ENCODE peak calls at places on chromosomes 11 and 22, in eight cellular contexts. One of them, this sample, is unnamed.

GRCh38 chr11:134905966-134906955 is 494.2 kb upstream of the B3GAT1 start:
- DNase-seq in HEK293T: no peak
- DNase-seq in effector CD4-positive, alpha-beta T cell: no peak
- DNase-seq in CD8-positive, alpha-beta memory T cell: no peak
- DNase-seq in lung microvascular endothelial cell: no peak
- DNase-seq in mucosa of gallbladder: no peak
- DNase-seq in aorta: no peak
- DNase-seq in COR-L47: peak
- DNase-seq in this sample: no peak

GRCh38 chr11:43315966-43316365 is 4.2 kb downstream of the API5 start:
- DNase-seq in HEK293T: no peak
- DNase-seq in COR-L47: no peak
- DNase-seq in aorta: no peak
- DNase-seq in mucosa of gallbladder: no peak
- DNase-seq in effector CD4-positive, alpha-beta T cell: no peak
- DNase-seq in lung microvascular endothelial cell: no peak
- DNase-seq in CD8-positive, alpha-beta memory T cell: no peak
- DNase-seq in this sample: no peak

GRCh38 chr11:71940561-71941219 is 11.8 kb downstream of the RNF121 start:
- DNase-seq in HEK293T: no peak
- DNase-seq in mucosa of gallbladder: no peak
- DNase-seq in aorta: no peak
- DNase-seq in lung microvascular endothelial cell: no peak
- DNase-seq in effector CD4-positive, alpha-beta T cell: no peak
- DNase-seq in CD8-positive, alpha-beta memory T cell: no peak
- DNase-seq in COR-L47: no peak
- DNase-seq in this sample: no peak

GRCh38 chr11:61963282-61964057 is 4.0 kb downstream of the FTH1 start:
- DNase-seq in HEK293T: no peak
- DNase-seq in lung microvascular endothelial cell: peak
- DNase-seq in mucosa of gallbladder: no peak
- DNase-seq in effector CD4-positive, alpha-beta T cell: no peak
- DNase-seq in CD8-positive, alpha-beta memory T cell: peak
- DNase-seq in aorta: peak
- DNase-seq in COR-L47: no peak
- DNase-seq in this sample: peak

GRCh38 chr11:123616505-123617198 is 37.8 kb downstream of the SCN3B start:
- DNase-seq in CD8-positive, alpha-beta memory T cell: no peak
- DNase-seq in lung microvascular endothelial cell: no peak
- DNase-seq in mucosa of gallbladder: peak
- DNase-seq in effector CD4-positive, alpha-beta T cell: no peak
- DNase-seq in HEK293T: no peak
- DNase-seq in aorta: no peak
- DNase-seq in COR-L47: no peak
- DNase-seq in this sample: peak

GRCh38 chr11:93510196-93510898 is 32.8 kb downstream of the SMCO4 start:
- DNase-seq in COR-L47: no peak
- DNase-seq in effector CD4-positive, alpha-beta T cell: no peak
- DNase-seq in HEK293T: no peak
- DNase-seq in aorta: no peak
- DNase-seq in mucosa of gallbladder: no peak
- DNase-seq in lung microvascular endothelial cell: no peak
- DNase-seq in CD8-positive, alpha-beta memory T cell: no peak
- DNase-seq in this sample: no peak

GRCh38 chr22:38700271-38700788 is 413 bp downstream of the JOSD1 start:
- DNase-seq in lung microvascular endothelial cell: no peak
- DNase-seq in aorta: peak
- DNase-seq in effector CD4-positive, alpha-beta T cell: no peak
- DNase-seq in mucosa of gallbladder: peak
- DNase-seq in HEK293T: no peak
- DNase-seq in COR-L47: no peak
- DNase-seq in CD8-positive, alpha-beta memory T cell: no peak
- DNase-seq in this sample: peak

GRCh38 chr11:129331217-129331616 is 44.4 kb upstream of the BARX2 start:
- DNase-seq in COR-L47: no peak
- DNase-seq in lung microvascular endothelial cell: no peak
- DNase-seq in aorta: no peak
- DNase-seq in CD8-positive, alpha-beta memory T cell: no peak
- DNase-seq in effector CD4-positive, alpha-beta T cell: no peak
- DNase-seq in HEK293T: no peak
- DNase-seq in mucosa of gallbladder: peak
- DNase-seq in this sample: no peak

GRCh38 chr11:7665473-7666291 is 7.6 kb downstream of the CYB5R2 start:
- DNase-seq in HEK293T: peak
- DNase-seq in COR-L47: peak
- DNase-seq in mucosa of gallbladder: peak
- DNase-seq in CD8-positive, alpha-beta memory T cell: peak
- DNase-seq in effector CD4-positive, alpha-beta T cell: peak
- DNase-seq in lung microvascular endothelial cell: peak
- DNase-seq in aorta: peak
- DNase-seq in this sample: peak

GRCh38 chr11:69114811-69115523 is 40.8 kb upstream of the SMIM38 start:
- DNase-seq in HEK293T: no peak
- DNase-seq in aorta: peak
- DNase-seq in COR-L47: no peak
- DNase-seq in mucosa of gallbladder: peak
- DNase-seq in effector CD4-positive, alpha-beta T cell: no peak
- DNase-seq in lung microvascular endothelial cell: no peak
- DNase-seq in CD8-positive, alpha-beta memory T cell: no peak
- DNase-seq in this sample: peak

GRCh38 chr22:28882545-28882877 is 861 bp upstream of the ZNRF3 start:
- DNase-seq in HEK293T: no peak
- DNase-seq in COR-L47: no peak
- DNase-seq in CD8-positive, alpha-beta memory T cell: no peak
- DNase-seq in aorta: no peak
- DNase-seq in effector CD4-positive, alpha-beta T cell: peak
- DNase-seq in lung microvascular endothelial cell: peak
- DNase-seq in mucosa of gallbladder: no peak
- DNase-seq in this sample: no peak

GRCh38 chr11:12019337-12019736 is 10.9 kb upstream of the DKK3 start:
- DNase-seq in mucosa of gallbladder: no peak
- DNase-seq in aorta: no peak
- DNase-seq in lung microvascular endothelial cell: peak
- DNase-seq in COR-L47: no peak
- DNase-seq in CD8-positive, alpha-beta memory T cell: no peak
- DNase-seq in HEK293T: no peak
- DNase-seq in effector CD4-positive, alpha-beta T cell: no peak
- DNase-seq in this sample: peak

GRCh38 chr11:15288801-15289342 is 174.1 kb downstream of the INSC start:
- DNase-seq in lung microvascular endothelial cell: no peak
- DNase-seq in mucosa of gallbladder: no peak
- DNase-seq in COR-L47: no peak
- DNase-seq in HEK293T: no peak
- DNase-seq in aorta: no peak
- DNase-seq in CD8-positive, alpha-beta memory T cell: no peak
- DNase-seq in effector CD4-positive, alpha-beta T cell: no peak
- DNase-seq in this sample: no peak

GRCh38 chr11:72899238-72899637 is 85.0 kb downstream of the ATG16L2 start:
- DNase-seq in lung microvascular endothelial cell: no peak
- DNase-seq in aorta: no peak
- DNase-seq in CD8-positive, alpha-beta memory T cell: no peak
- DNase-seq in COR-L47: no peak
- DNase-seq in HEK293T: no peak
- DNase-seq in effector CD4-positive, alpha-beta T cell: no peak
- DNase-seq in mucosa of gallbladder: no peak
- DNase-seq in this sample: no peak

GRCh38 chr11:107526197-107526596 is 39.3 kb downstream of the ALKBH8 start:
- DNase-seq in lung microvascular endothelial cell: no peak
- DNase-seq in COR-L47: no peak
- DNase-seq in CD8-positive, alpha-beta memory T cell: no peak
- DNase-seq in HEK293T: no peak
- DNase-seq in effector CD4-positive, alpha-beta T cell: no peak
- DNase-seq in aorta: no peak
- DNase-seq in mucosa of gallbladder: no peak
- DNase-seq in this sample: no peak

GRCh38 chr11:67252831-67253239 is 13.4 kb upstream of the GRK2 start:
- DNase-seq in aorta: peak
- DNase-seq in mucosa of gallbladder: peak
- DNase-seq in COR-L47: no peak
- DNase-seq in lung microvascular endothelial cell: no peak
- DNase-seq in effector CD4-positive, alpha-beta T cell: no peak
- DNase-seq in HEK293T: no peak
- DNase-seq in CD8-positive, alpha-beta memory T cell: no peak
- DNase-seq in this sample: peak

GRCh38 chr11:112400615-112401014 is 140.0 kb upstream of the PLET1 start:
- DNase-seq in CD8-positive, alpha-beta memory T cell: no peak
- DNase-seq in effector CD4-positive, alpha-beta T cell: no peak
- DNase-seq in HEK293T: no peak
- DNase-seq in aorta: no peak
- DNase-seq in mucosa of gallbladder: no peak
- DNase-seq in COR-L47: no peak
- DNase-seq in lung microvascular endothelial cell: no peak
- DNase-seq in this sample: no peak

GRCh38 chr11:118434553-118435232 is 1.6 kb upstream of the KMT2A start:
- DNase-seq in mucosa of gallbladder: peak
- DNase-seq in HEK293T: peak
- DNase-seq in COR-L47: peak
- DNase-seq in CD8-positive, alpha-beta memory T cell: no peak
- DNase-seq in aorta: peak
- DNase-seq in effector CD4-positive, alpha-beta T cell: peak
- DNase-seq in lung microvascular endothelial cell: peak
- DNase-seq in this sample: no peak

GRCh38 chr22:50473088-50473487 is 1.7 kb downstream of the SBF1 start:
- DNase-seq in lung microvascular endothelial cell: peak
- DNase-seq in COR-L47: no peak
- DNase-seq in HEK293T: peak
- DNase-seq in mucosa of gallbladder: no peak
- DNase-seq in effector CD4-positive, alpha-beta T cell: peak
- DNase-seq in aorta: no peak
- DNase-seq in CD8-positive, alpha-beta memory T cell: peak
- DNase-seq in this sample: no peak

GRCh38 chr22:39177791-39178190 is 25.3 kb upstream of the CBX7 start:
- DNase-seq in CD8-positive, alpha-beta memory T cell: no peak
- DNase-seq in mucosa of gallbladder: no peak
- DNase-seq in effector CD4-positive, alpha-beta T cell: no peak
- DNase-seq in COR-L47: no peak
- DNase-seq in aorta: no peak
- DNase-seq in HEK293T: no peak
- DNase-seq in lung microvascular endothelial cell: peak
- DNase-seq in this sample: peak

GRCh38 chr22:49363526-49364230 is 464.0 kb downstream of the BRD1 start:
- DNase-seq in mucosa of gallbladder: no peak
- DNase-seq in HEK293T: no peak
- DNase-seq in CD8-positive, alpha-beta memory T cell: no peak
- DNase-seq in lung microvascular endothelial cell: no peak
- DNase-seq in COR-L47: no peak
- DNase-seq in aorta: no peak
- DNase-seq in effector CD4-positive, alpha-beta T cell: no peak
- DNase-seq in this sample: no peak

GRCh38 chr11:94737171-94737611 is 31.0 kb upstream of the AMOTL1 start:
- DNase-seq in mucosa of gallbladder: no peak
- DNase-seq in CD8-positive, alpha-beta memory T cell: no peak
- DNase-seq in lung microvascular endothelial cell: no peak
- DNase-seq in HEK293T: no peak
- DNase-seq in aorta: no peak
- DNase-seq in effector CD4-positive, alpha-beta T cell: no peak
- DNase-seq in COR-L47: no peak
- DNase-seq in this sample: no peak

GRCh38 chr22:31540966-31541365 is 44.6 kb downstream of the SFI1 start:
- DNase-seq in effector CD4-positive, alpha-beta T cell: no peak
- DNase-seq in COR-L47: no peak
- DNase-seq in HEK293T: no peak
- DNase-seq in CD8-positive, alpha-beta memory T cell: no peak
- DNase-seq in aorta: no peak
- DNase-seq in mucosa of gallbladder: no peak
- DNase-seq in lung microvascular endothelial cell: no peak
- DNase-seq in this sample: no peak

GRCh38 chr11:62123669-62124185 is at the start of gene INCENP:
- DNase-seq in effector CD4-positive, alpha-beta T cell: peak
- DNase-seq in mucosa of gallbladder: peak
- DNase-seq in CD8-positive, alpha-beta memory T cell: peak
- DNase-seq in COR-L47: peak
- DNase-seq in lung microvascular endothelial cell: peak
- DNase-seq in aorta: peak
- DNase-seq in HEK293T: peak
- DNase-seq in this sample: peak

GRCh38 chr11:10752061-10752460 is 1.0 kb downstream of the CTR9 start:
- DNase-seq in mucosa of gallbladder: no peak
- DNase-seq in effector CD4-positive, alpha-beta T cell: no peak
- DNase-seq in aorta: no peak
- DNase-seq in lung microvascular endothelial cell: no peak
- DNase-seq in COR-L47: no peak
- DNase-seq in CD8-positive, alpha-beta memory T cell: no peak
- DNase-seq in HEK293T: no peak
- DNase-seq in this sample: no peak

GRCh38 chr22:36369922-36370781 is 17.6 kb downstream of the MYH9 start:
- DNase-seq in lung microvascular endothelial cell: peak
- DNase-seq in COR-L47: peak
- DNase-seq in effector CD4-positive, alpha-beta T cell: no peak
- DNase-seq in HEK293T: no peak
- DNase-seq in aorta: peak
- DNase-seq in CD8-positive, alpha-beta memory T cell: no peak
- DNase-seq in mucosa of gallbladder: peak
- DNase-seq in this sample: peak

GRCh38 chr11:23455291-23455864 is 595.1 kb upstream of the CCDC179 start:
- DNase-seq in COR-L47: no peak
- DNase-seq in mucosa of gallbladder: no peak
- DNase-seq in lung microvascular endothelial cell: no peak
- DNase-seq in aorta: no peak
- DNase-seq in HEK293T: no peak
- DNase-seq in effector CD4-positive, alpha-beta T cell: no peak
- DNase-seq in CD8-positive, alpha-beta memory T cell: no peak
- DNase-seq in this sample: no peak